ENCODE peak calls at places on chromosomes 2 and 18, in five cellular contexts. D is IMR-90, B is HEK293T, Y is endodermal cell, U is GM10248. V is an unnamed sample.
A peak's percentile ranks its signal among the peaks of the same experiment; 100 is the strongest.

GRCh38 chr2:108194409-108195132 is 45.2 kb upstream of the SULT1C3 start:
- DNase-seq in Y (no peak), U (no peak), D (no peak), B (no peak), V (no peak)

GRCh38 chr2:129761569-129762021 is 217.9 kb upstream of the RAB6C start:
- DNase-seq in U (no peak), Y (peak; percentile 39), B (no peak), D (no peak), V (no peak)

GRCh38 chr2:157989227-157989626 is 112.4 kb upstream of the UPP2 start:
- DNase-seq in U (no peak), D (no peak), Y (no peak), B (no peak), V (no peak)

GRCh38 chr2:65396348-65397026 is 35.9 kb downstream of the SPRED2 start:
- DNase-seq in Y (no peak), B (no peak), U (no peak), D (peak; percentile 57), V (no peak)

GRCh38 chr2:196293751-196294486 is 122.5 kb upstream of the STK17B start:
- DNase-seq in B (no peak), D (peak; percentile 96), U (no peak), Y (no peak), V (peak; percentile 15)

GRCh38 chr2:30663806-30664205 is 143.4 kb downstream of the CAPN13 start:
- DNase-seq in D (no peak), U (no peak), B (no peak), Y (no peak), V (no peak)

GRCh38 chr2:119234021-119235019 is 10.7 kb downstream of the STEAP3 start:
- DNase-seq in U (no peak), D (peak; percentile 27), B (peak; percentile 43), Y (peak; percentile 87), V (peak; percentile 45)

GRCh38 chr2:111632661-111633060 is 251.3 kb downstream of the ANAPC1 start:
- DNase-seq in Y (no peak), D (peak; percentile 71), U (peak; percentile 35), B (no peak), V (no peak)

GRCh38 chr2:204127238-204127637 is 190.7 kb downstream of the ICOS start:
- DNase-seq in U (no peak), D (no peak), Y (no peak), B (no peak), V (peak; percentile 54)

GRCh38 chr2:234512884-234513669 is 16.2 kb upstream of the ARL4C start:
- DNase-seq in U (no peak), Y (no peak), B (no peak), D (peak; percentile 59), V (peak; percentile 34)

GRCh38 chr2:229051798-229052197 is 219.3 kb downstream of the PID1 start:
- DNase-seq in D (no peak), B (no peak), Y (no peak), U (no peak), V (no peak)

GRCh38 chr2:160492401-160493226 is 993 bp downstream of the RBMS1 start:
- DNase-seq in B (peak; percentile 69), Y (peak; percentile 96), D (peak; percentile 67), U (no peak), V (peak; percentile 89)

GRCh38 chr18:34999734-35000397 is 41.3 kb upstream of the MAPRE2 start:
- DNase-seq in U (no peak), D (no peak), B (peak; percentile 59), Y (peak; percentile 43), V (no peak)

GRCh38 chr2:210020138-210020537 is 17.7 kb downstream of the RPE start:
- DNase-seq in U (no peak), B (no peak), D (no peak), Y (no peak), V (no peak)

GRCh38 chr2:55371387-55371786 is 48.3 kb downstream of the CCDC88A start:
- DNase-seq in D (peak; percentile 35), Y (no peak), U (no peak), B (no peak), V (no peak)

GRCh38 chr2:135840601-135841000 is 3.6 kb upstream of the LCT start:
- DNase-seq in B (no peak), Y (no peak), D (no peak), U (no peak), V (no peak)

GRCh38 chr18:11947214-11948119 is 33.8 kb upstream of the IMPA2 start:
- DNase-seq in D (peak; percentile 97), U (peak; percentile 69), Y (peak; percentile 95), B (no peak), V (peak; percentile 95)

GRCh38 chr2:27823564-27823963 is 52.0 kb downstream of the MRPL33 start:
- DNase-seq in U (no peak), Y (no peak), D (no peak), B (no peak), V (no peak)

GRCh38 chr18:55833543-55833942 is 245.6 kb upstream of the TCF4 start:
- DNase-seq in B (no peak), Y (no peak), D (peak; percentile 99), U (no peak), V (peak; percentile 60)

GRCh38 chr2:32383858-32384257 is 27.0 kb downstream of the BIRC6 start:
- DNase-seq in B (no peak), Y (no peak), U (no peak), D (no peak), V (no peak)

GRCh38 chr2:157438907-157439791 is 4.7 kb downstream of the CYTIP start:
- DNase-seq in B (no peak), D (no peak), U (no peak), Y (no peak), V (no peak)

GRCh38 chr2:57465967-57466366 is 580.6 kb upstream of the VRK2 start:
- DNase-seq in U (no peak), Y (no peak), B (no peak), D (no peak), V (no peak)

V was measured in hepatocyte.